ENCODE peak calls at places on chromosomes 1 and 21, in four cellular contexts. C is HT1080; L is neuronal stem cell; G is naive thymus-derived CD8-positive, alpha-beta T cell. A is an unnamed sample.

GRCh38 chr1:91569411-91570104 is 68.9 kb downstream of the CDC7 start:
- DNase-seq in L (no peak), G (no peak), C (peak), A (peak)

GRCh38 chr1:214637722-214638473 is 34.9 kb downstream of the CENPF start:
- DNase-seq in L (no peak), C (peak), G (no peak), A (peak)

GRCh38 chr1:205662135-205662725 is 18.1 kb downstream of the SLC45A3 start:
- DNase-seq in C (no peak), L (no peak), G (no peak), A (no peak)

GRCh38 chr1:47276850-47277249 is 37.1 kb downstream of the STIL start:
- DNase-seq in G (no peak), C (no peak), L (no peak), A (no peak)

GRCh38 chr21:42532466-42533181 is 19.0 kb downstream of the SLC37A1 start:
- DNase-seq in L (no peak), C (no peak), G (no peak), A (peak)

GRCh38 chr1:68975534-68975933 is 478.7 kb upstream of the DEPDC1 start:
- DNase-seq in L (peak), G (no peak), C (no peak), A (no peak)

GRCh38 chr1:230682882-230683610 is 30.9 kb downstream of the AGT start:
- DNase-seq in G (no peak), C (peak), L (no peak), A (no peak)

GRCh38 chr1:243421784-243422183 is 165.9 kb downstream of the SDCCAG8 start:
- DNase-seq in G (no peak), C (peak), L (no peak), A (peak)

A was measured in H4.